ENCODE peak calls at places on chromosomes 12 and 14, in five cellular contexts. J, Y, E, I and Q are unnamed samples.

GRCh38 chr12:7934153-7934552 is 1.8 kb downstream of the SLC2A3 start:
- DNase-seq in E (no peak), Y (no peak), J (no peak), I (no peak), Q (no peak)

GRCh38 chr14:63787995-63788946 is 60.4 kb upstream of the SGPP1 start:
- DNase-seq in Y (no peak), J (no peak), E (no peak), I (no peak), Q (no peak)

GRCh38 chr12:98572010-98572409 is 21.5 kb upstream of the SLC25A3 start:
- DNase-seq in J (no peak), Y (no peak), E (no peak), I (peak; percentile 61), Q (no peak)

GRCh38 chr12:19369691-19370148 is 69.6 kb upstream of the AEBP2 start:
- DNase-seq in Y (no peak), J (no peak), I (no peak), E (no peak), Q (no peak)

GRCh38 chr12:15208140-15208539 is 13.1 kb downstream of the RERG start:
- DNase-seq in Y (no peak), J (no peak), E (no peak), I (no peak), Q (no peak)

GRCh38 chr14:21066882-21067502 is 3.1 kb upstream of the ARHGEF40 start:
- DNase-seq in J (peak; percentile 27), Y (no peak), I (peak; percentile 40), E (no peak), Q (no peak)

GRCh38 chr12:2054091-2055018 is 1.6 kb downstream of the CACNA1C start:
- DNase-seq in I (no peak), Y (no peak), J (no peak), E (no peak), Q (no peak)

GRCh38 chr14:76395161-76395560 is 19.2 kb downstream of the ESRRB start:
- DNase-seq in J (no peak), I (no peak), E (no peak), Y (no peak), Q (no peak)

GRCh38 chr12:885701-886100 is 63.8 kb downstream of the RAD52 start:
- DNase-seq in I (no peak), E (no peak), J (no peak), Y (no peak), Q (no peak)

GRCh38 chr12:28172434-28173030 is 17.7 kb upstream of the CCDC91 start:
- DNase-seq in Y (no peak), I (peak; percentile 58), E (no peak), J (peak; percentile 4), Q (no peak)

GRCh38 chr14:71372411-71372838 is 465.2 kb downstream of the PCNX1 start:
- DNase-seq in E (no peak), I (no peak), J (no peak), Y (no peak), Q (no peak)

GRCh38 chr12:42450248-42450647 is 124.3 kb downstream of the PPHLN1 start:
- DNase-seq in I (no peak), J (no peak), E (no peak), Y (no peak), Q (no peak)

GRCh38 chr14:30849354-30849753 is 25.0 kb upstream of the COCH start:
- DNase-seq in Y (no peak), I (no peak), J (no peak), E (no peak), Q (no peak)